ENCODE peak calls at places on chromosomes 2 and 18, in ten cellular contexts. M is foreskin fibroblast, L is uterus, S is dorsolateral prefrontal cortex, W is nephron progenitor cell, P is GM20000, X is osteoblast, B is WTC11, F is colonic mucosa, Y is GM10248. A is an unnamed sample.

GRCh38 chr18:36481201-36481657 is 183.7 kb downstream of the FHOD3 start:
- DNase-seq in P (no peak), X (no peak), M (no peak), S (no peak), F (no peak), B (no peak), L (no peak), Y (no peak), W (no peak), A (no peak)

GRCh38 chr18:10316778-10317177 is 137.7 kb upstream of the APCDD1 start:
- DNase-seq in P (no peak), X (no peak), Y (no peak), L (no peak), W (no peak), F (no peak), S (no peak), M (no peak), B (no peak), A (no peak)

GRCh38 chr2:216829533-216829932 is 30.3 kb downstream of the TNP1 start:
- DNase-seq in X (no peak), W (no peak), P (no peak), Y (no peak), S (no peak), M (peak), F (peak), L (peak), B (no peak), A (peak)

GRCh38 chr2:180227461-180227860 is 220.4 kb upstream of the CWC22 start:
- DNase-seq in P (no peak), L (no peak), W (no peak), X (no peak), B (no peak), Y (no peak), M (peak), F (no peak), S (no peak), A (no peak)

GRCh38 chr2:147433822-147434221 is 411.0 kb upstream of the ACVR2A start:
- DNase-seq in P (no peak), W (no peak), B (no peak), L (no peak), Y (no peak), X (no peak), M (no peak), S (no peak), F (no peak), A (no peak)

GRCh38 chr2:147182260-147182659 is 662.6 kb upstream of the ACVR2A start:
- DNase-seq in L (no peak), B (no peak), W (no peak), S (no peak), Y (no peak), X (no peak), P (no peak), F (peak), M (no peak), A (no peak)

GRCh38 chr2:144914622-144915230 is 394.8 kb upstream of the ZEB2 start:
- DNase-seq in W (no peak), Y (no peak), F (no peak), S (no peak), L (no peak), P (no peak), M (peak), B (no peak), X (no peak), A (no peak)

GRCh38 chr2:113041871-113042270 is 10.8 kb downstream of the IL36B start:
- DNase-seq in F (no peak), S (no peak), M (no peak), W (no peak), X (no peak), B (peak), P (no peak), Y (no peak), L (no peak), A (no peak)

GRCh38 chr18:50950626-50951025 is 17.2 kb upstream of the ELAC1 start:
- DNase-seq in B (no peak), W (no peak), Y (no peak), M (no peak), L (no peak), S (no peak), X (no peak), F (no peak), P (no peak), A (no peak)

GRCh38 chr2:25401307-25402021 is 59.7 kb upstream of the DNMT3A start:
- DNase-seq in M (no peak), F (no peak), P (no peak), L (no peak), W (no peak), Y (no peak), X (no peak), S (no peak), B (no peak), A (no peak)

GRCh38 chr18:76819411-76820136 is 2.8 kb upstream of the ZNF236 start:
- DNase-seq in P (peak), L (no peak), B (no peak), M (no peak), Y (no peak), S (no peak), F (no peak), W (no peak), X (no peak), A (no peak)

GRCh38 chr2:111201214-111201613 is 80.5 kb downstream of the BCL2L11 start:
- DNase-seq in L (no peak), X (no peak), M (no peak), F (no peak), S (no peak), B (no peak), W (no peak), P (no peak), Y (no peak), A (no peak)

GRCh38 chr2:111198701-111199100 is 78.0 kb downstream of the BCL2L11 start:
- DNase-seq in P (no peak), F (no peak), B (no peak), Y (no peak), W (no peak), M (no peak), L (no peak), S (no peak), X (no peak), A (no peak)

GRCh38 chr2:111202266-111203040 is 81.7 kb downstream of the BCL2L11 start:
- DNase-seq in L (no peak), X (no peak), F (no peak), P (no peak), M (peak), B (no peak), W (no peak), Y (no peak), S (no peak), A (peak)

GRCh38 chr2:111199840-111200239 is 79.1 kb downstream of the BCL2L11 start:
- DNase-seq in W (no peak), S (no peak), X (no peak), L (no peak), P (no peak), M (no peak), B (no peak), Y (no peak), F (no peak), A (no peak)

DNA sequence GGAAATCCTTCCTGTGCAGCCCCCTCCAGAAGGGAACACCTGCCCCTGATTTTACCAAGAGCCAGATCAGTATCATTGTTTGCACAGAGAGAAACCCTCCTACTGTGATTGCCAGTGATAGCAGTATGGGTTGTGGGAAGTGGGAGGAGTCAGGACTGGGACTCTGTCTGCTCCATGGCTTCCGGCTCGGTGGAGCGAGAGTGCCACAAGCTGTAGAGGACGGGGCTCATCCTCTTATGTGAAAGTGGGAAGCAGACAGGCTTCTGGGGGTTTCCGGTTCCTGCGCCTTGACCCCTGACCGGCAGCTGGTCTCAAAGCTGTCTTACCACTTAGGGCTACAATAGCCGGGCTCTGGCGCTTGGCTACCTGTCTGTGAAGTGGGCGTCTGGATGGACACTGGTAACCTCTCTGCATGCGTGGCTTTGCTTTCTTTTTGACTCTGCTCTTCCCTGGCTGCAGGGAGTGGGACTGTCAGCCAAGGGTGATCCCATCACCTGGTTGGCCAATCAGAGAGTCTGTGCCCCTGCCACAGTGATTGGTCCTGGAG is 79.7 kb downstream of the BCL2L11 start:
- DNase-seq in L (no peak), P (no peak), Y (no peak), W (no peak), M (no peak), S (no peak), F (no peak), X (no peak), B (no peak), A (no peak)
- TF ChIP-seq CTCF in L (no peak), P (no peak), Y (no peak), W (no peak), M (no peak), S (no peak), F (no peak), X (no peak), B (no peak), A (no peak)

GRCh38 chr2:102046135-102046901 is 54.6 kb downstream of the IL1R2 start:
- DNase-seq in S (no peak), X (no peak), P (no peak), L (no peak), M (peak), B (no peak), Y (no peak), F (no peak), W (no peak), A (no peak)
- TF ChIP-seq CTCF in S (no peak), X (no peak), P (no peak), L (no peak), M (no peak), B (no peak), Y (no peak), F (no peak), W (no peak), A (no peak)

GRCh38 chr2:160091381-160091780 is 29.0 kb upstream of the PLA2R1 start:
- DNase-seq in Y (no peak), W (no peak), B (no peak), L (no peak), S (no peak), F (no peak), M (peak), X (peak), P (no peak), A (no peak)
- TF ChIP-seq CTCF in Y (no peak), W (no peak), B (no peak), L (no peak), S (no peak), F (no peak), M (no peak), X (no peak), P (no peak), A (no peak)

DNA sequence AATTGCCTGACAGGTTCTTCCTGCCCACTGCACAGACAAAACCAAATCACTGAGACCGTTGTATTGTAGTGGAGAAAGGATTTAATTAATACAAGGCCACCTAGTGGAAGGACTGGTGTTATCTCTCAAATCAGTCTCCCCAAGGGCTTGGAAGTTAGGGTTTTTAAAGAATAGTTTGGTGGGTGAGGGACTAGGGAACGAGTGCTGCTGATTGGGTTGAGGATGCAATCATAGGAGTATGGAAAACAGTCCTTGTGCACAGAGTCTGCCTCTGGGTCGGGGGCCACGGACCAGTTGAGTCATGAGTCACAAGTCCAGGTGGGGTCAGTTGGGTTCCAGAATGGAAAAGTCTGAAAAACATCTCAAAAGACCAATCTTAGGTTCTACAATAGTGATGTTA is 89.1 kb downstream of the B3GNT2 start:
- DNase-seq in F (no peak), W (no peak), P (no peak), S (no peak), X (no peak), M (no peak), Y (no peak), B (no peak), L (no peak), A (no peak)
- TF ChIP-seq CTCF in F (no peak), W (no peak), P (no peak), S (no peak), X (no peak), M (no peak), Y (no peak), B (no peak), L (no peak), A (no peak)

DNA sequence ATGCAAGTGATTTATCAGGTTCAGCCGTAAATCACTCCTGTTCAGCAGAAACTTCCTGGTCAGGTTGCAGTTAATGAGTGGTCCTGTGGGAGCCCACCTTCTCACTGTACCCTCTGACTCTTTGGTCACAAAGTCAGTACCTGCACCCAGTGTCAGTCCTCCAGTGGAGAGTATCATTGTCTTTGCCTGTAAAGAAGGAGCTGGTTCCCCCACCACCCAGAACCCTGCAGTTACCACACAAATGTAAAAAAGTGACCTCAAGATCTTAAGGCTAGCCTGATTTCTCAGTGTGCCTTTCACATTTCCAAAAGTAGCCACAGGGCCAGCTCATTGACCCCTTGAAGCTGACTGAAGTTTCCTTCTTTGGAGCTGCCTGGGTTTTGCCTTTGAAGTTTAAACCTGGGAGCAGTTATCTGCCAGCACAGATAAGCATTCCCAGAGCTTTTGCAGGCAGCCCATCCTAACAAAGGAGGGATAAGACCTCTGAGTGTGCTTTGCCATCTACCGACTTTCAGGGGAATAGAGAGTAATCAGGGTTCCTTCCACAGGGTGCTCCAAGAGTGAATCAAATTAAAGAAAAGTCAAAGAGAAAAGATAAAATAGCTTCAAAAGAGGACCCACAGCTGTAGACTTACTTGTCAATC is 725.2 kb downstream of the CPS1 start:
- DNase-seq in Y (no peak), X (no peak), P (no peak), B (no peak), W (peak), S (no peak), M (no peak), F (no peak), L (no peak), A (no peak)
- TF ChIP-seq CTCF in Y (no peak), X (no peak), P (no peak), B (no peak), W (no peak), S (no peak), M (no peak), F (no peak), L (no peak), A (no peak)

GRCh38 chr2:85862426-85862825 is 26.4 kb downstream of the ST3GAL5 start:
- DNase-seq in L (no peak), S (no peak), P (no peak), Y (no peak), F (no peak), M (no peak), W (no peak), X (no peak), B (no peak), A (no peak)
- TF ChIP-seq CTCF in L (no peak), S (no peak), P (no peak), Y (no peak), F (no peak), M (no peak), W (no peak), X (no peak), B (no peak), A (no peak)

DNA sequence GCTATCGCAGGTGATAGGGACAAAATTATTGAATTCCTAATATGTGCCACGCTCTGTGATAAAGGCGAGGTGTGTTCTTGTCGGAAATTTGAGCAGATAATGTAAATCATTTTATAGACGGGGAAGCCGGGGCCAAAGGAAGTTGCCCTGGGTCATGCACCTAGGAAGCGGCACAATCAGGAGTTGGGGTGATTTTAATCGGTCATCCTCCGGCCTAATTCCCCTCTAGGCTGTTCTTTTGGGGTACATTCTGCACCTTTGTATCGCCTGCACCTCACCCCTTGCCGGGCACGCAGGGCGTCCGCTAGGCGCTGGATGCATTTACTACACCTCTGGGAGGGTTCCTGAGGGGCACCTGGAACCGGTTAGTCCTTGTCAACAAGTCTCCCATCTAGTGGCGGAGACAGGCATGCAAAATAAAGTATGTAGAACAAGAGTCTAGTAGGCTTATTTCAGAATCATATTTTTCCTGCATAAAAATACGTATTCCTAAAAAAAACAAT is 605 bp upstream of the TEX261 start:
- DNase-seq in S (no peak), X (peak), B (peak), P (peak), F (peak), W (peak), Y (peak), M (peak), L (peak), A (no peak)
- TF ChIP-seq CTCF in S (no peak), X (peak), B (no peak), P (no peak), F (no peak), W (no peak), Y (peak), M (peak), L (peak), A (peak)

GRCh38 chr2:102301867-102302362 is 9.4 kb upstream of the IL1RL1 start:
- DNase-seq in Y (peak), L (no peak), S (no peak), F (peak), M (no peak), P (peak), W (peak), B (peak), X (no peak), A (no peak)
- TF ChIP-seq CTCF in Y (peak), L (no peak), S (peak), F (peak), M (no peak), P (peak), W (peak), B (no peak), X (peak), A (peak)

GRCh38 chr2:98615481-98615880 is 7.1 kb downstream of the UNC50 start:
- DNase-seq in P (no peak), L (no peak), S (no peak), W (no peak), B (peak), F (no peak), Y (no peak), M (no peak), X (no peak), A (no peak)
- TF ChIP-seq CTCF in P (no peak), L (no peak), S (no peak), W (no peak), B (no peak), F (no peak), Y (no peak), M (no peak), X (peak), A (no peak)

GRCh38 chr2:238105506-238106338 is 5.6 kb downstream of the ESPNL start:
- DNase-seq in F (no peak), Y (no peak), B (no peak), W (no peak), M (no peak), S (peak), L (peak), X (peak), P (no peak), A (no peak)

GRCh38 chr2:238108423-238109201 is 8.5 kb downstream of the ESPNL start:
- DNase-seq in X (peak), S (peak), M (no peak), L (peak), B (peak), F (no peak), Y (no peak), P (peak), W (peak), A (no peak)

GRCh38 chr2:238106339-238106697 is 6.2 kb downstream of the ESPNL start:
- DNase-seq in X (peak), M (no peak), P (no peak), B (peak), W (no peak), L (no peak), S (no peak), Y (no peak), F (no peak), A (no peak)

GRCh38 chr2:238106698-238107524 is 6.8 kb downstream of the ESPNL start:
- DNase-seq in X (peak), W (no peak), P (peak), F (no peak), Y (no peak), S (peak), B (peak), M (no peak), L (peak), A (no peak)

GRCh38 chr2:238107525-238108422 is 7.6 kb downstream of the ESPNL start:
- DNase-seq in W (no peak), S (peak), X (peak), L (peak), F (peak), M (no peak), Y (peak), P (peak), B (peak), A (no peak)
- TF ChIP-seq CTCF in W (no peak), S (no peak), X (no peak), L (no peak), F (no peak), M (no peak), Y (no peak), P (no peak), B (no peak), A (no peak)